ENCODE peak calls at places on chromosomes 12 and 14, in six cellular contexts. U is Panc1, S is GM12878, I is HepG2, M is GM23338, F is HCT116. A is an unnamed sample. For H3K36me3, the result is how much of the 10 kb centered on the place peaks cover.

GRCh38 chr12:53965251-53966069 is 7.5 kb upstream of the HOXC11 start:
- ATAC-seq in F (no peak), U (no peak), S (no peak), M (peak), I (no peak), A (no peak)

GRCh38 chr12:111777345-111778045 is 10.8 kb downstream of the ALDH2 start:
- ATAC-seq in M (no peak), I (peak), F (no peak), S (no peak), U (peak), A (peak)

GRCh38 chr14:89540830-89541470 is 123.9 kb upstream of the FOXN3 start:
- ATAC-seq in S (no peak), U (no peak), I (no peak), F (no peak), M (no peak), A (no peak)

GRCh38 chr14:69077841-69078240 is 75.1 kb downstream of the DCAF5 start:
- ATAC-seq in F (no peak), I (no peak), U (peak), S (no peak), M (no peak), A (peak)

GRCh38 chr12:96434107-96434506 is 33.9 kb upstream of the CDK17 start:
- ATAC-seq in U (peak), I (no peak), F (no peak), S (peak), M (no peak), A (no peak)

GRCh38 chr12:52168019-52168717 is 23.6 kb downstream of the KRT80 start:
- ATAC-seq in I (peak), M (no peak), S (peak), F (no peak), U (peak), A (no peak)

GRCh38 chr14:36019126-36019525 is 157.4 kb downstream of the PTCSC3 start:
- ATAC-seq in M (no peak), S (peak), F (no peak), U (no peak), I (no peak), A (no peak)

GRCh38 chr14:46861753-46862152 is 210.2 kb upstream of the RPL10L start:
- ATAC-seq in U (no peak), F (no peak), M (no peak), S (no peak), I (no peak), A (no peak)

GRCh38 chr12:105725054-105725453 is 394.6 kb downstream of the C12orf75 start:
- ATAC-seq in I (no peak), M (no peak), S (no peak), F (no peak), U (no peak), A (no peak)

GRCh38 chr12:116636636-116637519 is 77.7 kb downstream of the MAP1LC3B2 start:
- ATAC-seq in F (no peak), M (no peak), U (no peak), S (no peak), I (peak), A (no peak)

GRCh38 chr12:79487386-79488110 is 203.2 kb downstream of the PAWR start:
- ATAC-seq in I (no peak), M (no peak), S (no peak), U (no peak), F (no peak), A (no peak)

GRCh38 chr14:61460853-61461611 is 139.7 kb downstream of the PRKCH start:
- ATAC-seq in U (no peak), M (no peak), F (peak), I (peak), S (peak), A (no peak)

GRCh38 chr14:77980475-77981321 is 180.8 kb downstream of the ADCK1 start:
- ATAC-seq in F (no peak), U (peak), S (no peak), I (peak), M (peak), A (no peak)

GRCh38 chr12:117538032-117538690 is 176.7 kb upstream of the NOS1 start:
- ATAC-seq in M (no peak), I (no peak), F (no peak), U (no peak), S (no peak), A (no peak)

GRCh38 chr12:132143328-132144071 is 619 bp downstream of the DDX51 start:
- ATAC-seq in S (peak), M (peak), U (peak), I (peak), F (peak), A (no peak)

GRCh38 chr14:92719890-92720323 is 28.5 kb downstream of the LGMN start:
- ATAC-seq in U (peak), I (no peak), S (no peak), M (no peak), F (peak), A (no peak)

GRCh38 chr12:132547207-132547740 is 57.3 kb downstream of the FBRSL1 start:
- ATAC-seq in U (no peak), S (no peak), F (no peak), M (no peak), I (no peak), A (no peak)

GRCh38 chr14:74589291-74589879 is 22.7 kb downstream of the LTBP2 start:
- ATAC-seq in U (no peak), S (no peak), M (no peak), F (no peak), I (no peak), A (no peak)

GRCh38 chr14:70401643-70402042 is 15.2 kb downstream of the SYNJ2BP start:
- ATAC-seq in S (no peak), I (no peak), M (peak), U (no peak), F (no peak), A (no peak)

GRCh38 chr14:65184032-65184764 is 81.9 kb upstream of the MAX start:
- ATAC-seq in M (no peak), F (no peak), I (no peak), U (no peak), S (no peak), A (no peak)

GRCh38 chr12:52826611-52827498 is 7.3 kb downstream of the KRT79 start:
- ATAC-seq in U (no peak), S (no peak), I (no peak), F (no peak), M (peak), A (no peak)

GRCh38 chr14:79229383-79229875 is 981.9 kb downstream of the DIO2 start:
- ATAC-seq in U (no peak), M (no peak), I (no peak), F (no peak), S (no peak), A (no peak)

GRCh38 chr12:795305-795704 is 42.9 kb downstream of the WNK1 start:
- ATAC-seq in M (no peak), I (no peak), U (no peak), F (no peak), S (peak), A (no peak)

GRCh38 chr14:81343701-81344100 is 56.4 kb downstream of the STON2 start:
- ATAC-seq in M (no peak), U (no peak), I (no peak), S (no peak), F (no peak), A (no peak)

GRCh38 chr14:100864960-100865681 is 38.4 kb downstream of the RTL1 start:
- ATAC-seq in M (no peak), U (no peak), I (no peak), F (no peak), S (no peak), A (peak)

GRCh38 chr14:70100071-70100470 is 88.7 kb downstream of the SLC8A3 start:
- ATAC-seq in M (no peak), U (no peak), F (no peak), S (no peak), I (no peak), A (no peak)

GRCh38 chr14:49621114-49621881 is 699 bp downstream of the MGAT2 start:
- ATAC-seq in I (peak), U (peak), M (peak), F (peak), S (peak), A (peak)

GRCh38 chr14:72714094-72714493 is 179.8 kb downstream of the DPF3 start:
- ATAC-seq in I (no peak), U (no peak), S (peak), M (no peak), F (no peak), A (no peak)

GRCh38 chr12:31813305-31813704 is 84.5 kb upstream of the AMN1 start:
- ATAC-seq in M (peak), S (no peak), I (peak), F (peak), U (no peak), A (no peak)

GRCh38 chr12:131865196-131865875 is 29.1 kb upstream of the ULK1 start:
- ATAC-seq in M (no peak), S (no peak), I (no peak), F (peak), U (peak), A (no peak)

GRCh38 chr12:117322428-117322827 is 39.0 kb downstream of the NOS1 start:
- ATAC-seq in F (no peak), S (no peak), I (no peak), M (no peak), U (no peak), A (no peak)

GRCh38 chr14:75184447-75184846 is 8.0 kb upstream of the TMED10 start:
- ATAC-seq in U (no peak), F (no peak), S (peak), M (no peak), I (no peak), A (no peak)

GRCh38 chr12:69210661-69211060 is 28.7 kb upstream of the CPSF6 start:
- ATAC-seq in M (no peak), I (no peak), S (no peak), F (no peak), U (no peak), A (no peak)

GRCh38 chr12:2215709-2216560 is 163.1 kb downstream of the CACNA1C start:
- ATAC-seq in U (no peak), I (no peak), M (no peak), S (no peak), F (no peak), A (no peak)

GRCh38 chr12:111841236-111841749 is 735 bp upstream of the MAPKAPK5 start:
- ATAC-seq in I (peak), M (no peak), F (peak), S (peak), U (no peak), A (peak)

GRCh38 chr14:34111933-34112332 is 161.1 kb upstream of the EGLN3 start:
- ATAC-seq in S (peak), F (peak), M (peak), I (peak), U (no peak), A (no peak)

GRCh38 chr12:91381309-91381804 is 198.7 kb upstream of the DCN start:
- ATAC-seq in U (no peak), F (no peak), M (peak), S (peak), I (no peak), A (peak)

GRCh38 chr14:103372552-103373304 is 12.5 kb upstream of the MARK3 start:
- ATAC-seq in M (peak), F (peak), I (peak), U (peak), S (no peak), A (no peak)

GRCh38 chr14:68094158-68094557 is 274.6 kb downstream of the RAD51B start:
- ATAC-seq in U (no peak), M (no peak), F (no peak), S (no peak), I (no peak), A (no peak)

GRCh38 chr14:24612186-24612585 is 2.7 kb upstream of the GZMH start:
- ATAC-seq in S (no peak), I (peak), F (no peak), M (no peak), U (no peak), A (no peak)

GRCh38 chr12:93805736-93806141 is 128.6 kb downstream of the CRADD start:
- ATAC-seq in U (no peak), I (no peak), F (no peak), S (no peak), M (no peak), A (no peak)
- TF ChIP-seq POLR2AphosphoS5 in U (no peak), I (no peak), F (no peak), S (no peak), M (no peak), A (peak)

DNA sequence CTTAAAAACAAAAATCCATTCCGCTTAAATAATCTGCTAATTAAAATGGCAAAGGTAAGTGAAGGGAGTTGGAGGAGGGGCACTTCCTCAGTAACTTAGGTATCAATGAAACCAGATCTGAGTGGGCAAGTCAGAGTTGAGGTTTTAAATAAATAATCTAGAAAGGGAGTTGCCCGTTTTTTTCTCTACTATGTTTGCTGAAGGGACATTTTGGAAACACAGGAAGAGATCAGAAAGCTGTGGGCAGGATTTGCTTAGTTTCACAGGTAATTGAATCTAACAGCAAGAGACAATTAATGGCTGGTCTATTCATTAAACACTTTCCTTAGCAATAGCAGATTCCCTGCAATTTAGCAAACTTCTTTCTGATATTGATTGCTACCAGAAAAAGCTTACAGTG is 186.0 kb upstream of the ABCD2 start:
- ATAC-seq in S (no peak), I (no peak), U (no peak), F (no peak), M (peak), A (no peak)
- H3K36me3 ChIP-seq in S (under half), I (under half), U (under half), F (under half), M (under half), A (under half)

GRCh38 chr14:57478050-57478449 is 15.6 kb downstream of the CCDC198 start:
- ATAC-seq in M (no peak), S (no peak), F (no peak), U (no peak), I (no peak), A (no peak)
- TF ChIP-seq POLR2AphosphoS5 in M (no peak), S (no peak), F (no peak), U (no peak), I (no peak), A (no peak)

DNA sequence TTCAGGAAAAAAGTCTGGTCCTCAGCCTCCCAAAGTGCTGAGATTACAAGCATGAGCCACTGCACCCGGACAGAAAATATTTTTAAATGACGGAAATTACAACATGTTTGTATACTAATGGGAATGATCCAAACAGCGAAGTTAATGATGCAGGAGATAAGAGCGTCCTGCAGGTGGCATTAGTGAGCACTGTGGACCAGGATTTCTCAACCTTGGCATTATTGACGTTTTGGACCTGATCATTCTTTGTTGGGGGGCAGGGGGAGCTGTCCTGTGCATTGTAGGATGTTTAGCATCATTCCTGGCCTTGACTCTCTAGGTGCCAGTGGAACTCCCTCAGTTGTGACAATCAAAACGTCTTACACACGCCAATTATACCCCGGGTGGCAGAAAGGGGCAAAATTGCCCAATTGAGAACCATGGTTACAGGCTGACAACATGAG is 34.1 kb downstream of the SCFD1 start:
- ATAC-seq in S (peak), I (peak), U (no peak), M (peak), F (peak), A (peak)
- H3K36me3 ChIP-seq in S (under half), I (half or more), U (under half), M (under half), F (under half), A (half or more)

GRCh38 chr12:26761775-26762174 is 71.2 kb downstream of the ITPR2 start:
- ATAC-seq in F (no peak), M (no peak), I (no peak), S (no peak), U (no peak), A (no peak)

GRCh38 chr12:26762185-26762584 is 70.8 kb downstream of the ITPR2 start:
- ATAC-seq in I (no peak), M (no peak), F (no peak), U (no peak), S (no peak), A (no peak)

DNA sequence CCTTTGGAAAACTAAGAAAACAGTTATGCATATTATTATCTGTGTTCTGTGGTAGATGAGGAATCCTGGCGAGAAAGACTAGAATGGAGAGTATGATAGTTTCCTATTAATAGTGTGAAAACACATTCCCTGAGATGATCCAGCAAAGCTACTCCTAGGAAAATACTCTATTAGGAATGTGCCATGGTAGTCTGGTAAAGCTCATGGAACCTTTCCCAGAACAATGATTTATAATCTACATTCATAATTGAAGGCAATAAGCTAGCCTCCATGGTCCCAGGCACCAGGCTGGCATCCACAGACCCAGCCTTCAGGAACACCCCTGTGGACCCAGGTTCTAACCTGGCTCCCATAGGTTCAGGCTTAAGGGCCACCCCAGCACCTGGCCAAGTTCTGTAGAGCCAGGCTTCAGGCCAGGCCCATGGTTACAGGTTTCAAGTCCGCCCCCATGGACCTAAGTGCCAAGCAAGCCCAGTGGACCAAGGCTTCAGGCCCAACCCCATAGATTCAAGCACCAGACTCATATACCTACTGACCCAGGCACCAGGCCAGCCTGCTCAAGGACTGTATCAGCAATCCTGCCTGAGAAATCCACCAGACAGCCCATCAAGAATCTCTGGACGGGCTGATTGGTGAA is 72.2 kb downstream of the ITPR2 start:
- ATAC-seq in S (no peak), F (no peak), U (no peak), M (no peak), I (no peak), A (no peak)
- TF ChIP-seq POLR2AphosphoS5 in S (no peak), F (no peak), U (no peak), M (no peak), I (no peak), A (no peak)

GRCh38 chr14:21017528-21018245 is 7.2 kb downstream of the NDRG2 start:
- ATAC-seq in M (no peak), U (no peak), I (no peak), F (no peak), S (no peak), A (no peak)
- H3K36me3 ChIP-seq in M (under half), U (under half), I (half or more), F (under half), S (under half), A (under half)

GRCh38 chr12:108753969-108754368 is 22.7 kb upstream of the CORO1C start:
- ATAC-seq in I (no peak), U (no peak), F (no peak), S (no peak), M (no peak), A (no peak)
- TF ChIP-seq POLR2AphosphoS5 in I (no peak), U (no peak), F (no peak), S (no peak), M (no peak), A (no peak)